ENCODE peak calls at places on chromosomes 1 and 21, in five cellular contexts. O, V, B, Y and K are unnamed samples.

GRCh38 chr1:224082146-224082545 is 31.8 kb upstream of the FBXO28 start:
- DNase-seq in O (no peak), V (no peak), B (no peak), Y (no peak), K (no peak)

GRCh38 chr1:93703649-93704048 is 22.0 kb upstream of the BCAR3 start:
- DNase-seq in O (no peak), V (no peak), B (no peak), Y (no peak), K (no peak)

GRCh38 chr1:212774584-212774983 is 17.0 kb downstream of the NSL1 start:
- DNase-seq in O (no peak), V (no peak), B (no peak), Y (no peak), K (no peak)

GRCh38 chr1:178518894-178519293 is 6.0 kb downstream of the TEX35 start:
- DNase-seq in O (no peak), V (no peak), B (no peak), Y (no peak), K (no peak)

GRCh38 chr1:108142773-108143394 is 57.3 kb downstream of the SLC25A24 start:
- DNase-seq in O (no peak), V (no peak), B (no peak), Y (no peak), K (no peak)

GRCh38 chr1:221683681-221684080 is 58.2 kb downstream of the DUSP10 start:
- DNase-seq in O (no peak), V (no peak), B (no peak), Y (no peak), K (no peak)

GRCh38 chr1:107450899-107451664 is 310.2 kb downstream of the NTNG1 start:
- DNase-seq in O (no peak), V (no peak), B (no peak), Y (no peak), K (peak; percentile 17)

GRCh38 chr1:39406533-39407478 is 84.6 kb upstream of the BMP8A start:
- DNase-seq in O (no peak), V (no peak), B (no peak), Y (no peak), K (no peak)

GRCh38 chr1:43711049-43711448 is 3.7 kb downstream of the ST3GAL3 start:
- DNase-seq in O (no peak), V (no peak), B (no peak), Y (no peak), K (no peak)

GRCh38 chr1:40819101-40819500 is 35.5 kb downstream of the KCNQ4 start:
- DNase-seq in O (no peak), V (no peak), B (no peak), Y (no peak), K (no peak)

GRCh38 chr1:70057500-70057899 is 147.9 kb downstream of the LRRC40 start:
- DNase-seq in O (no peak), V (no peak), B (no peak), Y (no peak), K (no peak)

GRCh38 chr1:93345633-93346471 is at the start of gene DR1:
- DNase-seq in O (peak; percentile 92), V (peak; percentile 93), B (peak; percentile 92), Y (peak; percentile 89), K (peak; percentile 96)

GRCh38 chr1:34929853-34930701 is 627 bp upstream of the DLGAP3 start:
- DNase-seq in O (no peak), V (peak; percentile 22), B (peak; percentile 26), Y (no peak), K (no peak)

GRCh38 chr1:79323240-79324025 is 316.9 kb upstream of the ADGRL4 start:
- DNase-seq in O (no peak), V (no peak), B (no peak), Y (no peak), K (no peak)

GRCh38 chr1:85818371-85818770 is 110.1 kb upstream of the ZNHIT6 start:
- DNase-seq in O (no peak), V (no peak), B (no peak), Y (no peak), K (no peak)

GRCh38 chr1:75475709-75476108 is 135.2 kb downstream of the SLC44A5 start:
- DNase-seq in O (no peak), V (no peak), B (no peak), Y (no peak), K (no peak)

GRCh38 chr1:27395441-27396195 is 3.2 kb downstream of the GPR3 start:
- DNase-seq in O (peak; percentile 87), V (peak; percentile 74), B (peak; percentile 74), Y (peak; percentile 59), K (peak; percentile 91)

DNA sequence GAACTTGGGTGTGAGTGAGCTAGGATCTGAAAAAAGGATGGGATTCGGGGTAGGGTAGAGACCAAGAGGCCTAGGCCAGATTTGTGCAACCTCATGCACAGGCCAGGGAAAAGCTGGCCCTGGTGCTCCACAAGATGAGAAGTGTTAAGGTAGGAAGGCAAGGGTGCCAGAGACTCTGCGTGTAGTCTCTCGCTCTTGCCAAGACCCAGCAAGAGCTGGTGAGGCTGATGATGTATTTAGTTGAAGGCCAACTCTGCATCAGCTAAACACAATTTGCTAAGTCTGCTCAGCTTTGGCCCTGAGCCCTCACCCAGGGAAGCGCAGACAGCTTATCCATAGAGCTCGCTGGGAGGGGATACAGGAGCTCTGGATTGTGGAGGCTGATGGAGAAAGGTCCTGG is 26.6 kb upstream of the SOX13 start:
- DNase-seq in O (no peak), V (no peak), B (no peak), Y (no peak), K (no peak)
- TF ChIP-seq CTCF in O (no peak), V (no peak), B (no peak), Y (no peak), K (no peak)

DNA sequence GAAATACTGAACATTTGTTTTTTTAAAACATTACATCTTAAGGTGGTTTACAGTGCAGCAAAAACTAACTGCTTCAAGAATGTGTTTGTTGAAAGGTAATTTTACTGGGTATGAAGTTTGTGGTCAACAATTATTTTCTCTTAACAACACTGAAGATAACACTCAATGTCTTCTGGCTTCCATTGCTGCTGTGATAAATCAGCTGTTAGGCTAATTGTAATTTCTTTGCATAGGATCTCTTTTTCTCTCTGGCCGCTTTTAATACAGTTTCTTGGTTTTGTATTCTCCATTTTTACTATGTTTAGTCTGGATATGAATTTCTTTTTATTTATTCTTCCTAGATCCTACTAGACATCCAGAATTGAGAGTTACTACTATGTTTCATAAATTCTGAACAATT is 44.9 kb downstream of the DOCK7 start:
- DNase-seq in O (no peak), V (no peak), B (no peak), Y (no peak), K (no peak)
- TF ChIP-seq CTCF in O (no peak), V (no peak), B (no peak), Y (no peak), K (no peak)

GRCh38 chr1:67338642-67339041 is 31.0 kb downstream of the IL12RB2 start:
- DNase-seq in O (peak; percentile 41), V (no peak), B (no peak), Y (no peak), K (no peak)
- TF ChIP-seq CTCF in O (no peak), V (no peak), B (no peak), Y (no peak), K (no peak)

DNA sequence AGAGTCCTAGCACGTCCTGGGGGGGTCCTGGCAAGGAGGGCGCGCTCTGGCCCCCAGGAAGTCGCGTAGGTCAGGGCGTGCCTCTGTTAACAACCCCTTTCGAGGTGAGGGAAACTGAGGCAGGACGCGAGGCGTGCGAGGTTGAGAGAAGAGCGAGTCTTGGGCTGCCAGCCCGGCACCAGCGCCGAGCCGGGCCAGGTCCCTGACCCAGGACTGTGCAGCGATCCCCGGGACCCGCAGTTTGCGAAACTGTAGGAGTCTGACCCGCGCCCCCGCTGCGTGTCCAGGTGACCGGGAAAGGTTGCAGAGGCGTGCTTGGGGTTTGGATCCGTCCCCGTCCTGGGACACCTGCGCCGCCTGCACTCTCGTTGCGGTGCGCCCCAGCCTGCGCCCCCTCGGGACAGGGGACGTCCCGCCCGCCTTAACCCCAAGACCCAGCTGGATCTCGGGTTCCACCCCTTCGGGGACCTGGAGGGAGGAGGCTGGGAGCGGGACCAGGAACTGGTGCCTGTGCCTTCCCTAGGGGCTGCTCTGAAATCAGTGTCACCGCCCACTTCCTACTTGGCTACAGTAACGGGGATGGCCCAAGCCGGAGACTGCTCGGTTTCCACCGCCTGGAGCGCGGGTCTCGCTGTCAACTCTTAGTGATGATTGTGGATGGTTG is 493 bp downstream of the DISC1 start:
- DNase-seq in O (peak; percentile 67), V (peak; percentile 41), B (peak; percentile 46), Y (peak; percentile 66), K (peak; percentile 60)
- TF ChIP-seq CTCF in O (no peak), V (no peak), B (no peak), Y (no peak), K (no peak)

GRCh38 chr21:45473496-45474322 is 68.5 kb downstream of the SLC19A1 start:
- DNase-seq in O (no peak), V (no peak), B (no peak), Y (no peak), K (no peak)
- TF ChIP-seq CTCF in O (no peak), V (no peak), B (no peak), Y (no peak), K (no peak)

DNA sequence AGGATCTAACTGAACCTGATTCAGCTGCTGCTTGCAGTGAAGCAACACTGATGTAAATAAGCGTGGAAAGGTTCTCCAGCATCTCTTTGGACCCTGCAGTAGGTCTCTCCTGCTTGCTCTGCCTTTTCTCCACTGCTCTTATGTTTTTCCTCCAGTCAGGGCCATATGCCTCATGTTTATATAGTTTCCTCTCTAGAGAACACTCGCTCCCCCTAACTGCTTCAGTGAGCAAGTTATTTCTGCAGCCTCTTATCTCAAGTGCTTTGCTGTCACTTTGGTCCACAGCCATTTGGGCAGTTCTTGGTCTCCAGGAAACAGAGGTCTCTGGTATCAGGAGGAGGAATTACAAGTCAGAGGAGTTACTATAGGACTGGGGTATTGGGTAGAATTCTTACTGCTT is 5.3 kb downstream of the PRUNE1 start:
- DNase-seq in O (no peak), V (no peak), B (no peak), Y (no peak), K (no peak)
- TF ChIP-seq CTCF in O (no peak), V (no peak), B (no peak), Y (no peak), K (no peak)

GRCh38 chr21:15520811-15521643 is 208.8 kb upstream of the USP25 start:
- DNase-seq in O (no peak), V (no peak), B (no peak), Y (no peak), K (no peak)
- TF ChIP-seq CTCF in O (no peak), V (peak; percentile 42), B (no peak), Y (no peak), K (no peak)

DNA sequence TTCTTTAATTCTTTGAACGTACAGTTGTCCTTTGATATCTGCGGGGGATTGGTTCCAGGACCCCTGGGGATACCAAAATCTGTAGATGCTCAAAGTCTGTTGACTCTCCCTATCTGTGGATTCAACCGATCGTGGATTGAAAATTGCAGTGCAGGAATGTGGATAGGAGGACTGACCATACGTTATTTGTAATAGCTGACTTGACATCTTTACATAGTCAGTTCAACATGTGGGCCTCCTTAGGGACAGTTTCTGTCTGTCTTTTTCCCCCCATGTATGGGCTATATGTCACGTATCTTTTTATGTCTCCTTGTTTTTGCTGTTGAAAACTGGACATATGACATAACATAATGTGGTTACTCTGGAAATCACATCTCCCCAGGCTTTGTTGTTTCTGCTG is 204.9 kb downstream of the DYRK1A start:
- DNase-seq in O (no peak), V (no peak), B (no peak), Y (no peak), K (no peak)
- TF ChIP-seq CTCF in O (no peak), V (no peak), B (no peak), Y (no peak), K (no peak)